ENCODE peak calls at places on chromosomes 12 and 14, in nine cellular contexts. W is upper lobe of right lung, O is NCI-H774, U is NCI-H345, M is Peyer's patch, A is EH, G is lower lobe of right lung, L is fibroblast of pulmonary artery, Z is posterior cingulate gyrus. E is an unnamed sample.

GRCh38 chr12:131101703-131102492 is 148.2 kb downstream of the ADGRD1 start:
- DNase-seq in U (no peak), G (peak), L (no peak), W (peak), O (no peak), A (no peak), M (no peak), Z (peak), E (no peak)

GRCh38 chr12:132551271-132552120 is 58.9 kb downstream of the LRCOL1 start:
- DNase-seq in W (no peak), M (no peak), L (no peak), O (no peak), U (no peak), Z (no peak), A (no peak), G (no peak), E (no peak)

GRCh38 chr12:94789510-94790225 is 139.3 kb upstream of the TMCC3 start:
- DNase-seq in M (no peak), O (no peak), W (no peak), A (no peak), U (no peak), Z (no peak), G (no peak), L (no peak), E (no peak)

GRCh38 chr12:108800591-108800990 is 56.8 kb downstream of the SSH1 start:
- DNase-seq in U (no peak), A (no peak), Z (no peak), O (no peak), M (no peak), G (no peak), W (no peak), L (no peak), E (no peak)

GRCh38 chr12:120100630-120101029 is 15.9 kb downstream of the RAB35 start:
- DNase-seq in W (no peak), O (no peak), U (no peak), Z (peak), L (peak), M (no peak), A (peak), G (no peak), E (no peak)

GRCh38 chr14:97180304-97181200 is 383.4 kb downstream of the VRK1 start:
- DNase-seq in G (no peak), A (peak), O (no peak), L (peak), M (no peak), Z (peak), W (no peak), U (no peak), E (no peak)

GRCh38 chr14:64758711-64759554 is 54.7 kb downstream of the PLEKHG3 start:
- DNase-seq in M (no peak), G (peak), L (peak), A (peak), W (no peak), O (no peak), Z (no peak), U (peak), E (no peak)

GRCh38 chr12:29415111-29415510 is 34.1 kb upstream of the ERGIC2 start:
- DNase-seq in M (no peak), L (peak), A (no peak), Z (no peak), G (no peak), W (no peak), O (no peak), U (no peak), E (no peak)

GRCh38 chr14:98931911-98932310 is 340.1 kb downstream of the BCL11B start:
- DNase-seq in O (no peak), L (no peak), W (no peak), U (no peak), M (peak), G (no peak), Z (no peak), A (no peak), E (no peak)